ENCODE peak calls at places on chromosomes 7 and 10, in five cellular contexts. One of them, this sample, is unnamed.

GRCh38 chr10:6399241-6399701 is 180.8 kb downstream of the PRKCQ start:
- DNase-seq in activated naive CD4-positive, alpha-beta T cell: no peak
- DNase-seq in AG08395: no peak
- DNase-seq in GM03348: no peak
- DNase-seq in stimulated activated CD8-positive, alpha-beta memory T cell treated with anti-CD3 and anti-CD28 coated beads, Interleukin-2, amount 100 ng/mL, for 1 hour: no peak
- DNase-seq in this sample: peak

GRCh38 chr7:83149466-83149865 is 13.2 kb downstream of the PCLO start:
- DNase-seq in activated naive CD4-positive, alpha-beta T cell: no peak
- DNase-seq in AG08395: no peak
- DNase-seq in GM03348: no peak
- DNase-seq in stimulated activated CD8-positive, alpha-beta memory T cell treated with anti-CD3 and anti-CD28 coated beads, Interleukin-2, amount 100 ng/mL, for 1 hour: no peak
- DNase-seq in this sample: no peak

GRCh38 chr10:69568472-69569143 is 4.6 kb downstream of the NEUROG3 start:
- DNase-seq in activated naive CD4-positive, alpha-beta T cell: no peak
- DNase-seq in AG08395: no peak
- DNase-seq in GM03348: no peak
- DNase-seq in stimulated activated CD8-positive, alpha-beta memory T cell treated with anti-CD3 and anti-CD28 coated beads, Interleukin-2, amount 100 ng/mL, for 1 hour: no peak
- DNase-seq in this sample: no peak

GRCh38 chr10:92490387-92490786 is 83.5 kb downstream of the IDE start:
- DNase-seq in activated naive CD4-positive, alpha-beta T cell: no peak
- DNase-seq in AG08395: no peak
- DNase-seq in GM03348: no peak
- DNase-seq in stimulated activated CD8-positive, alpha-beta memory T cell treated with anti-CD3 and anti-CD28 coated beads, Interleukin-2, amount 100 ng/mL, for 1 hour: no peak
- DNase-seq in this sample: no peak

GRCh38 chr7:137996386-137996851 is 5.5 kb downstream of the CREB3L2 start:
- DNase-seq in activated naive CD4-positive, alpha-beta T cell: no peak
- DNase-seq in AG08395: peak
- DNase-seq in GM03348: peak
- DNase-seq in stimulated activated CD8-positive, alpha-beta memory T cell treated with anti-CD3 and anti-CD28 coated beads, Interleukin-2, amount 100 ng/mL, for 1 hour: no peak
- DNase-seq in this sample: no peak

GRCh38 chr10:125028291-125028867 is 86.5 kb downstream of the ZRANB1 start:
- DNase-seq in activated naive CD4-positive, alpha-beta T cell: no peak
- DNase-seq in AG08395: peak
- DNase-seq in GM03348: peak
- DNase-seq in stimulated activated CD8-positive, alpha-beta memory T cell treated with anti-CD3 and anti-CD28 coated beads, Interleukin-2, amount 100 ng/mL, for 1 hour: no peak
- DNase-seq in this sample: no peak

GRCh38 chr10:114577133-114577532 is 80.9 kb downstream of the ABLIM1 start:
- DNase-seq in activated naive CD4-positive, alpha-beta T cell: no peak
- DNase-seq in AG08395: peak
- DNase-seq in GM03348: peak
- DNase-seq in stimulated activated CD8-positive, alpha-beta memory T cell treated with anti-CD3 and anti-CD28 coated beads, Interleukin-2, amount 100 ng/mL, for 1 hour: no peak
- DNase-seq in this sample: no peak

GRCh38 chr10:14253711-14254110 is 77.0 kb downstream of the FRMD4A start:
- DNase-seq in activated naive CD4-positive, alpha-beta T cell: no peak
- DNase-seq in AG08395: no peak
- DNase-seq in GM03348: no peak
- DNase-seq in stimulated activated CD8-positive, alpha-beta memory T cell treated with anti-CD3 and anti-CD28 coated beads, Interleukin-2, amount 100 ng/mL, for 1 hour: no peak
- DNase-seq in this sample: no peak

GRCh38 chr7:6650521-6651011 is 13.4 kb downstream of the ZNF316 start:
- DNase-seq in activated naive CD4-positive, alpha-beta T cell: no peak
- DNase-seq in AG08395: no peak
- DNase-seq in GM03348: no peak
- DNase-seq in stimulated activated CD8-positive, alpha-beta memory T cell treated with anti-CD3 and anti-CD28 coated beads, Interleukin-2, amount 100 ng/mL, for 1 hour: no peak
- DNase-seq in this sample: no peak

GRCh38 chr7:26614503-26614902 is 249.9 kb downstream of the SKAP2 start:
- DNase-seq in activated naive CD4-positive, alpha-beta T cell: no peak
- DNase-seq in AG08395: no peak
- DNase-seq in GM03348: no peak
- DNase-seq in stimulated activated CD8-positive, alpha-beta memory T cell treated with anti-CD3 and anti-CD28 coated beads, Interleukin-2, amount 100 ng/mL, for 1 hour: no peak
- DNase-seq in this sample: no peak